ENCODE peak calls at places on chromosomes 2 and 18, in four cellular contexts. R, Z, T and K are unnamed samples. For H3F3A, the result is how much of the 10 kb centered on the place peaks cover.

GRCh38 chr2:237726401-237726830 is 72.2 kb upstream of the RBM44 start:
- DNase-seq in T (peak), Z (no peak), R (no peak), K (peak)

GRCh38 chr2:220648628-220649027 is 923.5 kb downstream of the EPHA4 start:
- DNase-seq in T (no peak), R (no peak), Z (no peak), K (no peak)

GRCh38 chr2:121791801-121792221 is 36.4 kb downstream of the TSN start:
- DNase-seq in T (no peak), Z (peak), R (no peak), K (no peak)

GRCh38 chr2:95343429-95344207 is 46.5 kb downstream of the KCNIP3 start:
- DNase-seq in Z (no peak), T (no peak), R (no peak), K (no peak)

GRCh38 chr2:238260879-238261278 is 21.0 kb upstream of the HES6 start:
- DNase-seq in T (no peak), Z (no peak), R (no peak), K (no peak)

GRCh38 chr2:226791056-226791486 is 8.5 kb downstream of the IRS1 start:
- DNase-seq in Z (peak), R (peak), T (no peak), K (peak)

GRCh38 chr2:218722876-218723477 is 12.3 kb downstream of the TTLL4 start:
- DNase-seq in T (no peak), R (no peak), Z (no peak), K (no peak)

GRCh38 chr2:88626171-88627054 is 851 bp downstream of the EIF2AK3 start:
- DNase-seq in T (peak), Z (peak), R (peak), K (peak)

GRCh38 chr18:11981633-11982366 is 493 bp downstream of the IMPA2 start:
- DNase-seq in T (no peak), R (peak), Z (peak), K (peak)

GRCh38 chr2:118048396-118048795 is 34.5 kb upstream of the CCDC93 start:
- DNase-seq in R (no peak), T (no peak), Z (no peak), K (peak)

GRCh38 chr2:162840598-162841246 is 2.2 kb upstream of the KCNH7 start:
- DNase-seq in Z (peak), T (no peak), R (peak), K (peak)

GRCh38 chr2:102439065-102439695 is 16.2 kb downstream of the IL18RAP start:
- DNase-seq in Z (no peak), T (no peak), R (no peak), K (peak)

GRCh38 chr2:195677290-195677689 is 20.3 kb downstream of the SLC39A10 start:
- DNase-seq in R (no peak), Z (no peak), T (no peak), K (no peak)

GRCh38 chr2:106551466-106552130 is 64.4 kb downstream of the CD8B2 start:
- DNase-seq in T (no peak), Z (no peak), R (no peak), K (no peak)

GRCh38 chr2:136116111-136116812 is 1.7 kb downstream of the CXCR4 start:
- DNase-seq in Z (peak), T (no peak), R (peak), K (peak)

GRCh38 chr2:185456517-185456916 is 282.1 kb upstream of the FSIP2 start:
- DNase-seq in T (no peak), Z (no peak), R (no peak), K (peak)

GRCh38 chr2:44902178-44902577 is 39.3 kb upstream of the SIX3 start:
- DNase-seq in R (no peak), Z (no peak), T (peak), K (no peak)

DNA sequence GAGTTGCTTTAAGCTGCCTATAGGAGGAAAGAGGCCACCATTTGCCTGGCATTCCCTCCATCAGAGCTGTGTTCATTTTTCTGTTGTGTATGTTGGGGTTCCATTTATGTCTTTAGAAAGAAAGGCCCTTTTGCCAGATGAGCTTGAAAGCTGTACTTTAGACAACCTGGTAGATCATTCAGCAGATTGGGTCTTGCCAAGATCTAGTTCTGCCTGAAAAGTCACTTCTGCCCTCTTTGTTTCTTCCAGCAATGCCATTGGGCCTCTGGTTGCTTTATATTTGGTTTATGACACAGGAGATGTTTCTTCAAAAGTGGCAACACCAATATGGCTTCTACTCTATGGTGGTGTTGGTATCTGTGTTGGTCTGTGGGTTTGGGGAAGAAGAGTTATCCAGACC is 14.4 kb downstream of the SLC20A1 start:
- DNase-seq in Z (no peak), T (no peak), R (no peak), K (no peak)
- H3F3A ChIP-seq in Z (under half), T (half or more), R (under half), K (half or more)

GRCh38 chr2:6492573-6492972 is 373.1 kb downstream of the CMPK2 start:
- DNase-seq in R (no peak), Z (no peak), T (no peak), K (no peak)
- TF ChIP-seq EZH2phosphoT487 in R (no peak), Z (no peak), T (no peak), K (no peak)

GRCh38 chr2:33491685-33492084 is 15.2 kb downstream of the RASGRP3 start:
- DNase-seq in Z (peak), R (peak), T (no peak), K (no peak)
- H3F3A ChIP-seq in Z (under half), R (under half), T (under half), K (under half)

DNA sequence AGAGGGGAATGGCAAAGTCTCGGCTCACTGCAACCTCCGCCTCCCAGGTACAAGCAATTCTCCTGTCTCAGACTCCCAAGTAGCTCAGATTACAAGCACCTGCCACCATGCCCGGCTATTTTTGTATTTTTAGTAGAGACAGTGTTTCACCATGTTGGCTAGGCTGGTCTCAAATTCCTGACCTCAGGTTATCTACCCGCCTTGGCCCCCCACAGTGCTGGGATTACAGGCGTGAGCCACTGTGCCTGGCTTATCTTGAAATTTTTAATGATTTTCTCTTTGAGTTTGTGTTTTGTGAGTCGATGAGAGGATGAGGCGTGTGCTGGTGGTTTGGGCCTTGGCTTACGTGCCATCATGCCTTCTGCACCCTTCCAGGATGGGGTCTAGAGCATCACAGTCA is 101.3 kb upstream of the ST3GAL5 start:
- DNase-seq in R (no peak), T (no peak), Z (no peak), K (no peak)
- TF ChIP-seq EZH2phosphoT487 in R (no peak), T (no peak), Z (no peak), K (no peak)

DNA sequence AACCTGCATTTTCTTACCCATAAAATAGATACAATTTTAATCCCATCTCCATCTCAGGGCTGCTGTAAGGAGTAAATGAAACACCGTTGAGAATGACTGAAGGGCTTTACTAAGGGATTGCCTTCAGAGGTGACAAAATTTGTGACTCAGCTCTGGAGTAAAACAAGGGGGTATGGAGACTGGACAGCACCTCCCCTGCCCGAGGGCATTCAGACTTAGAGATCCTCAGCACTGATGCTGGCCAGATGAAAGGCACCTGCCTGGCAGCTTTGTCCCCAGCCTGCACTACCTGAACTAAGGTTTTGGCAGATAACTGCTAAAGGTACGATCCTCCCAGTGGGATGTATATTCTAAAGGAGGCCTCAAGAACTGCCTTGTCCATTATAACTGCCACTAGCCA is 105.9 kb upstream of the STPG4 start:
- DNase-seq in Z (no peak), R (no peak), T (no peak), K (no peak)
- H3F3A ChIP-seq in Z (under half), R (under half), T (under half), K (under half)

DNA sequence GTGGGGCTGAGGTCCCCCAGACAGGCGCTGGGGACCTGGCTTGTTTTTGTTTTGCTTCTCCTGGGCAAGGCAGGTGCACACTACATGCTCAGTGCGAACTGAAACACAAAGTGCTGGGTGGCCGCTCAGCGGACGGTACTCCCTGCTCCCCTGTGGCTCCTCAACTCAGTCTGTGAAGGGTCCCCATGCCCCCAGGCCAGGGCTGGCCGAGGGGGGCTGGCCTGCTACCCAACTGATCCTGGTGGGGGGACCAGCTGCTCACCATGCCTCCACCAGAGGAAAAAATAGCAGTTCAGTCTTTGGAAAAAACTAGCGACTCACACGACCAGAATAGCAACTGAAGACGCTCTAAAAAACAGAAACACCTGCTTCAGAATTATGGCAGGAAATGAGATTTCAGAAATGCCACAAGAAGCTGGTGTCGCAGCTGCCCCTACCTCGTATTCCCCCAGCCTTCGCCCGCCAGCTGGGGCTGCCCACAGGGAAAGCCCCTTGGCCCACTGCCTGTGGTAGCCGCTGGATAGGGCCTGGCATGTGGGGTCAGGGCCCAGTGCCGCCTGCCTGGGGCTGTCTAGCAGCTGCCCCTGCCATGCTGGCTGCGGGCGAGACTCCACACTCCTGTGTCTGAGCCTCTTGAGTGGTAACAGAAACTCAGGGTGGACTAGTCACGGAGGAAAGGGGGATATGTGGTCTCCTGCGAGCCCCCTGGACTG is 43.7 kb downstream of the MEX3C start:
- DNase-seq in T (peak), Z (no peak), R (no peak), K (no peak)
- TF ChIP-seq EZH2phosphoT487 in T (no peak), Z (no peak), R (no peak), K (no peak)

DNA sequence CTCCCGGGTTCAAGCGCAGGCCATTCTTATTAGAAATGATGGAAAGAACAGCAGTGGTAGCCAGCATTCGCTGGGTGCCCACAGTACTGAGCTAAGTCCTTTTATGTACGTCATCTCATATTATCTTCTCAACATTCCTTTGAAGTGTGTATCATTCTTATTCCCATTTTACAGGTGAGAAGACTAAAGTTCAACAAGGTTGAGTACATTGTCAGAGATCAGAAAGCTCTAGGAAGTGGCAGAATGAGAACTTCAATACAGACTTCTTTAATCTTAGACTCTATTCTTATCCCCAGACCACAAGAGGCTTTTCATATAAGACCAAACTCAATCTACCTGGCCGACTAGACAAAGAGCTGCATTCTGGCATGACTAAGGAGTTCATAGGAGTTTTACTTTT is 86.7 kb downstream of the NPAS2 start:
- DNase-seq in T (no peak), R (no peak), Z (no peak), K (no peak)
- H3F3A ChIP-seq in T (under half), R (under half), Z (under half), K (under half)

GRCh38 chr18:75111673-75112485 is 97.1 kb downstream of the PTGR3 start:
- DNase-seq in Z (no peak), R (no peak), T (no peak), K (peak)
- TF ChIP-seq EZH2phosphoT487 in Z (no peak), R (no peak), T (no peak), K (no peak)

GRCh38 chr2:43068053-43068471 is 158.3 kb downstream of the ZFP36L2 start:
- DNase-seq in T (no peak), R (peak), Z (peak), K (no peak)

GRCh38 chr2:43071629-43072550 is 154.5 kb downstream of the ZFP36L2 start:
- DNase-seq in Z (no peak), R (no peak), T (no peak), K (peak)

GRCh38 chr2:43068730-43069517 is 157.5 kb downstream of the ZFP36L2 start:
- DNase-seq in T (peak), Z (no peak), R (no peak), K (no peak)

GRCh38 chr2:43070676-43071491 is 155.5 kb downstream of the ZFP36L2 start:
- DNase-seq in Z (no peak), R (peak), T (peak), K (no peak)

GRCh38 chr2:43070039-43070438 is 156.4 kb downstream of the ZFP36L2 start:
- DNase-seq in T (peak), Z (no peak), R (no peak), K (no peak)
- H3F3A ChIP-seq in T (under half), Z (under half), R (under half), K (under half)